ENCODE peak calls at places on chromosomes 13 and 19, in six cellular contexts. One of them, this sample, is unnamed.
A peak's percentile ranks its signal among the peaks of the same experiment; 100 is the strongest.

GRCh38 chr13:26910754-26911465 is 150.3 kb upstream of the GPR12 start:
- DNase-seq in ascending aorta: peak; percentile 30
- DNase-seq in activated naive CD8-positive, alpha-beta T cell treated with anti-CD3 and anti-CD28 coated beads, Interleukin-2, amount 50 U/mL, for 16 hours: no peak
- DNase-seq in stimulated activated naive CD4-positive, alpha-beta T cell treated with Interleukin-2 at 50 U/mL for 16 hours: no peak
- DNase-seq in adrenal gland: no peak
- DNase-seq in MV-4-11: no peak
- DNase-seq in this sample: no peak

GRCh38 chr13:31310781-31311180 is 111.0 kb downstream of the B3GLCT start:
- DNase-seq in ascending aorta: no peak
- DNase-seq in activated naive CD8-positive, alpha-beta T cell treated with anti-CD3 and anti-CD28 coated beads, Interleukin-2, amount 50 U/mL, for 16 hours: no peak
- DNase-seq in stimulated activated naive CD4-positive, alpha-beta T cell treated with Interleukin-2 at 50 U/mL for 16 hours: no peak
- DNase-seq in adrenal gland: no peak
- DNase-seq in MV-4-11: no peak
- DNase-seq in this sample: no peak

GRCh38 chr19:47765522-47766358 is 12.8 kb upstream of the SELENOW start:
- DNase-seq in ascending aorta: no peak
- DNase-seq in activated naive CD8-positive, alpha-beta T cell treated with anti-CD3 and anti-CD28 coated beads, Interleukin-2, amount 50 U/mL, for 16 hours: no peak
- DNase-seq in stimulated activated naive CD4-positive, alpha-beta T cell treated with Interleukin-2 at 50 U/mL for 16 hours: peak; percentile 26
- DNase-seq in adrenal gland: peak; percentile 65
- DNase-seq in MV-4-11: peak; percentile 30
- DNase-seq in this sample: peak; percentile 44

GRCh38 chr19:33251076-33251475 is 25.4 kb upstream of the SLC7A10 start:
- DNase-seq in ascending aorta: no peak
- DNase-seq in activated naive CD8-positive, alpha-beta T cell treated with anti-CD3 and anti-CD28 coated beads, Interleukin-2, amount 50 U/mL, for 16 hours: no peak
- DNase-seq in stimulated activated naive CD4-positive, alpha-beta T cell treated with Interleukin-2 at 50 U/mL for 16 hours: no peak
- DNase-seq in adrenal gland: no peak
- DNase-seq in MV-4-11: no peak
- DNase-seq in this sample: no peak

GRCh38 chr19:46660008-46660517 is 919 bp downstream of the DACT3 start:
- DNase-seq in ascending aorta: peak; percentile 85
- DNase-seq in activated naive CD8-positive, alpha-beta T cell treated with anti-CD3 and anti-CD28 coated beads, Interleukin-2, amount 50 U/mL, for 16 hours: no peak
- DNase-seq in stimulated activated naive CD4-positive, alpha-beta T cell treated with Interleukin-2 at 50 U/mL for 16 hours: no peak
- DNase-seq in adrenal gland: peak; percentile 24
- DNase-seq in MV-4-11: no peak
- DNase-seq in this sample: no peak

GRCh38 chr19:43552198-43552450 is 19.1 kb downstream of the ZNF575 start:
- DNase-seq in ascending aorta: no peak
- DNase-seq in activated naive CD8-positive, alpha-beta T cell treated with anti-CD3 and anti-CD28 coated beads, Interleukin-2, amount 50 U/mL, for 16 hours: no peak
- DNase-seq in stimulated activated naive CD4-positive, alpha-beta T cell treated with Interleukin-2 at 50 U/mL for 16 hours: no peak
- DNase-seq in adrenal gland: no peak
- DNase-seq in MV-4-11: no peak
- DNase-seq in this sample: no peak

GRCh38 chr13:79988573-79988972 is 352.4 kb downstream of the SPRY2 start:
- DNase-seq in ascending aorta: no peak
- DNase-seq in activated naive CD8-positive, alpha-beta T cell treated with anti-CD3 and anti-CD28 coated beads, Interleukin-2, amount 50 U/mL, for 16 hours: no peak
- DNase-seq in stimulated activated naive CD4-positive, alpha-beta T cell treated with Interleukin-2 at 50 U/mL for 16 hours: no peak
- DNase-seq in adrenal gland: no peak
- DNase-seq in MV-4-11: no peak
- DNase-seq in this sample: no peak

GRCh38 chr19:54209058-54209747 is 8.5 kb downstream of the RPS9 start:
- DNase-seq in ascending aorta: no peak
- DNase-seq in activated naive CD8-positive, alpha-beta T cell treated with anti-CD3 and anti-CD28 coated beads, Interleukin-2, amount 50 U/mL, for 16 hours: no peak
- DNase-seq in stimulated activated naive CD4-positive, alpha-beta T cell treated with Interleukin-2 at 50 U/mL for 16 hours: no peak
- DNase-seq in adrenal gland: no peak
- DNase-seq in MV-4-11: no peak
- DNase-seq in this sample: no peak

GRCh38 chr19:10593820-10594637 is 6.9 kb upstream of the AP1M2 start:
- DNase-seq in ascending aorta: no peak
- DNase-seq in activated naive CD8-positive, alpha-beta T cell treated with anti-CD3 and anti-CD28 coated beads, Interleukin-2, amount 50 U/mL, for 16 hours: no peak
- DNase-seq in stimulated activated naive CD4-positive, alpha-beta T cell treated with Interleukin-2 at 50 U/mL for 16 hours: no peak
- DNase-seq in adrenal gland: peak; percentile 65
- DNase-seq in MV-4-11: no peak
- DNase-seq in this sample: no peak

GRCh38 chr19:54506079-54506478 is 3.4 kb downstream of the LAIR2 start:
- DNase-seq in ascending aorta: no peak
- DNase-seq in activated naive CD8-positive, alpha-beta T cell treated with anti-CD3 and anti-CD28 coated beads, Interleukin-2, amount 50 U/mL, for 16 hours: no peak
- DNase-seq in stimulated activated naive CD4-positive, alpha-beta T cell treated with Interleukin-2 at 50 U/mL for 16 hours: no peak
- DNase-seq in adrenal gland: no peak
- DNase-seq in MV-4-11: no peak
- DNase-seq in this sample: no peak

GRCh38 chr19:23917856-23918255 is 3.2 kb downstream of the ZNF726 start:
- DNase-seq in ascending aorta: no peak
- DNase-seq in activated naive CD8-positive, alpha-beta T cell treated with anti-CD3 and anti-CD28 coated beads, Interleukin-2, amount 50 U/mL, for 16 hours: no peak
- DNase-seq in stimulated activated naive CD4-positive, alpha-beta T cell treated with Interleukin-2 at 50 U/mL for 16 hours: no peak
- DNase-seq in adrenal gland: no peak
- DNase-seq in MV-4-11: no peak
- DNase-seq in this sample: no peak

GRCh38 chr13:113838711-113839201 is 25.1 kb downstream of the GAS6 start:
- DNase-seq in ascending aorta: no peak
- DNase-seq in activated naive CD8-positive, alpha-beta T cell treated with anti-CD3 and anti-CD28 coated beads, Interleukin-2, amount 50 U/mL, for 16 hours: no peak
- DNase-seq in stimulated activated naive CD4-positive, alpha-beta T cell treated with Interleukin-2 at 50 U/mL for 16 hours: no peak
- DNase-seq in adrenal gland: no peak
- DNase-seq in MV-4-11: no peak
- DNase-seq in this sample: no peak

GRCh38 chr13:43804461-43805070 is 17.8 kb upstream of the ENOX1 start:
- DNase-seq in ascending aorta: no peak
- DNase-seq in activated naive CD8-positive, alpha-beta T cell treated with anti-CD3 and anti-CD28 coated beads, Interleukin-2, amount 50 U/mL, for 16 hours: no peak
- DNase-seq in stimulated activated naive CD4-positive, alpha-beta T cell treated with Interleukin-2 at 50 U/mL for 16 hours: no peak
- DNase-seq in adrenal gland: no peak
- DNase-seq in MV-4-11: peak; percentile 37
- DNase-seq in this sample: peak; percentile 24

GRCh38 chr19:41886761-41887710 is 4.1 kb downstream of the ARHGEF1 start:
- DNase-seq in ascending aorta: no peak
- DNase-seq in activated naive CD8-positive, alpha-beta T cell treated with anti-CD3 and anti-CD28 coated beads, Interleukin-2, amount 50 U/mL, for 16 hours: no peak
- DNase-seq in stimulated activated naive CD4-positive, alpha-beta T cell treated with Interleukin-2 at 50 U/mL for 16 hours: peak; percentile 56
- DNase-seq in adrenal gland: no peak
- DNase-seq in MV-4-11: no peak
- DNase-seq in this sample: peak; percentile 74

GRCh38 chr13:113584870-113585671 is 518 bp downstream of the TFDP1 start:
- DNase-seq in ascending aorta: peak; percentile 62
- DNase-seq in activated naive CD8-positive, alpha-beta T cell treated with anti-CD3 and anti-CD28 coated beads, Interleukin-2, amount 50 U/mL, for 16 hours: no peak
- DNase-seq in stimulated activated naive CD4-positive, alpha-beta T cell treated with Interleukin-2 at 50 U/mL for 16 hours: peak; percentile 15
- DNase-seq in adrenal gland: no peak
- DNase-seq in MV-4-11: no peak
- DNase-seq in this sample: peak; percentile 22

GRCh38 chr13:25196971-25197370 is 24.9 kb upstream of the AMER2 start:
- DNase-seq in ascending aorta: no peak
- DNase-seq in activated naive CD8-positive, alpha-beta T cell treated with anti-CD3 and anti-CD28 coated beads, Interleukin-2, amount 50 U/mL, for 16 hours: no peak
- DNase-seq in stimulated activated naive CD4-positive, alpha-beta T cell treated with Interleukin-2 at 50 U/mL for 16 hours: no peak
- DNase-seq in adrenal gland: no peak
- DNase-seq in MV-4-11: no peak
- DNase-seq in this sample: no peak

GRCh38 chr19:6023085-6023682 is 45.2 kb upstream of the RANBP3 start:
- DNase-seq in ascending aorta: no peak
- DNase-seq in activated naive CD8-positive, alpha-beta T cell treated with anti-CD3 and anti-CD28 coated beads, Interleukin-2, amount 50 U/mL, for 16 hours: no peak
- DNase-seq in stimulated activated naive CD4-positive, alpha-beta T cell treated with Interleukin-2 at 50 U/mL for 16 hours: no peak
- DNase-seq in adrenal gland: no peak
- DNase-seq in MV-4-11: peak; percentile 65
- DNase-seq in this sample: no peak

This sample was measured in stimulated activated CD4-positive, alpha-beta T cell treated with anti-CD3 and anti-CD28 coated beads, Interleukin-4, amount 100 ng/mL, for 24 hours.